ENCODE peak calls at places on chromosomes 6 and 20, in four cellular contexts. A is mammary epithelial cell, P is dorsolateral prefrontal cortex, M is tibial artery. L is an unnamed sample.

GRCh38 chr6:73028124-73028766 is 197.1 kb downstream of the KHDC1L start:
- DNase-seq in A (no peak), P (no peak), M (no peak), L (no peak)

GRCh38 chr20:568865-569415 is 25.4 kb upstream of the CSNK2A1 start:
- DNase-seq in A (no peak), P (no peak), M (no peak), L (no peak)

GRCh38 chr6:43175676-43176422 is 4.8 kb downstream of the SRF start:
- DNase-seq in A (no peak), P (no peak), M (no peak), L (no peak)

GRCh38 chr20:5974531-5974930 is 24.1 kb downstream of the MCM8 start:
- DNase-seq in A (no peak), P (no peak), M (no peak), L (no peak)

GRCh38 chr6:125533710-125534397 is 215.6 kb upstream of the HEY2 start:
- DNase-seq in A (no peak), P (no peak), M (no peak), L (no peak)

GRCh38 chr20:51752343-51752951 is 15.7 kb downstream of the ATP9A start:
- DNase-seq in A (peak), P (no peak), M (no peak), L (no peak)

GRCh38 chr6:125586605-125587004 is 162.8 kb upstream of the HEY2 start:
- DNase-seq in A (no peak), P (no peak), M (no peak), L (no peak)

GRCh38 chr6:64266351-64266821 is 630.8 kb downstream of the PHF3 start:
- DNase-seq in A (no peak), P (no peak), M (no peak), L (no peak)

GRCh38 chr6:52497652-52498408 is 77.7 kb downstream of the EFHC1 start:
- DNase-seq in A (no peak), P (no peak), M (no peak), L (no peak)

GRCh38 chr6:117502580-117502979 is 20.1 kb downstream of the DCBLD1 start:
- DNase-seq in A (no peak), P (no peak), M (no peak), L (no peak)

GRCh38 chr20:58731192-58731591 is 38.6 kb downstream of the NPEPL1 start:
- DNase-seq in A (no peak), P (no peak), M (no peak), L (no peak)

GRCh38 chr20:60057123-60057865 is 99.1 kb downstream of the CDH26 start:
- DNase-seq in A (peak), P (peak), M (no peak), L (peak)

GRCh38 chr20:49207071-49207470 is 12.1 kb upstream of the DDX27 start:
- DNase-seq in A (no peak), P (no peak), M (no peak), L (no peak)
- TF ChIP-seq CTCF in A (no peak), P (no peak), M (no peak), L (no peak)

DNA sequence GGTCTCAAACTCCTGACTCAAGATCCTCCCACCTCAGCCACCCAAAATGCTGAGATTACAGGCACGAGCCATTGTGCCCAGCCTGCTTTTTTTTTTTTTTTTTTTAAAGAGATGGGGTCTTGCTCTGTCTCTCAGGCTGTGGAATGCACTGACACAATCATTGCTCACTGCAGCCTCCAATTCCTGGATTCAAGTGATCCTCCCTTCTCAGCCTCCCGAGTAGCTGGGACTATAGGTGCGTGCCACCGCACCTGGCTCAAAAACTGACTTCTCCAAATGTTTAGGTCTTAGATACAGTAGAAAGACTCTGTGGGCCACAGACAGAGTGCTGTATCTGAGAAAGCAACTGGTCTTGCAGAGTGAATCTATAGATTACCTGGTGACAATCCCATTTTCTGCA is 31.1 kb upstream of the SLC4A11 start:
- DNase-seq in A (no peak), P (no peak), M (no peak), L (no peak)
- H3K27ac ChIP-seq in A (no peak), P (no peak), M (no peak), L (no peak)

GRCh38 chr6:22221630-22222029 is 75.2 kb downstream of the PRL start:
- DNase-seq in A (peak), P (no peak), M (no peak), L (no peak)
- TF ChIP-seq CTCF in A (no peak), P (no peak), M (no peak), L (no peak)

GRCh38 chr20:64214952-64215351 is 40.6 kb upstream of the PCMTD2 start:
- DNase-seq in A (no peak), P (no peak), M (no peak), L (no peak)
- H3K27ac ChIP-seq in A (no peak), P (no peak), M (no peak), L (no peak)

DNA sequence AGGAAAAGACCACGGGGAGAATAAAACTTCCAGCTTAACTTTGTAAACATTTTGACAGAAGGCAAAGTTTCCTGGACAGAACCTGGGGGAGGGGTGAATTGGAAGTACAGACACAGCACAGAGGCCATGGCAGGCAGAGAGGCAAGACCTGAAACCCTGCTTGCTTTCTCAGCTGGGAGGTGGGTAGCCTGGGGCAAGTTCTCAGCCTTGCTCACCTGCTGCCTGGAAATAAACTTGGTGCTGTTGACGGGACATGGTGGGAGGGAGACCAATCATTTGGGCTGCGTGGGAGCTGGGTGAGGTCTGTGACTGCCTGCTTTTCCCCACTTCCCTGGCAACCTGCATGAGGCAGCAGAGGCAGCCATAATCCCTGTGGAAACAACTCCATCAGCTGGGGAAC is 221.3 kb downstream of the MOXD1 start:
- DNase-seq in A (no peak), P (no peak), M (no peak), L (no peak)
- TF ChIP-seq CTCF in A (no peak), P (no peak), M (no peak), L (no peak)

GRCh38 chr6:145017516-145017915 is 717.8 kb downstream of the EPM2A start:
- DNase-seq in A (no peak), P (no peak), M (no peak), L (no peak)

GRCh38 chr6:145017051-145017450 is 718.3 kb downstream of the EPM2A start:
- DNase-seq in A (no peak), P (no peak), M (no peak), L (no peak)

GRCh38 chr6:145012039-145012662 is 723.2 kb downstream of the EPM2A start:
- DNase-seq in A (no peak), P (no peak), M (no peak), L (no peak)

GRCh38 chr6:145018027-145018426 is 717.3 kb downstream of the EPM2A start:
- DNase-seq in A (no peak), P (no peak), M (no peak), L (no peak)

GRCh38 chr6:145015739-145016558 is 719.4 kb downstream of the EPM2A start:
- DNase-seq in A (peak), P (no peak), M (no peak), L (no peak)
- H3K27ac ChIP-seq in A (no peak), P (no peak), M (peak), L (no peak)

DNA sequence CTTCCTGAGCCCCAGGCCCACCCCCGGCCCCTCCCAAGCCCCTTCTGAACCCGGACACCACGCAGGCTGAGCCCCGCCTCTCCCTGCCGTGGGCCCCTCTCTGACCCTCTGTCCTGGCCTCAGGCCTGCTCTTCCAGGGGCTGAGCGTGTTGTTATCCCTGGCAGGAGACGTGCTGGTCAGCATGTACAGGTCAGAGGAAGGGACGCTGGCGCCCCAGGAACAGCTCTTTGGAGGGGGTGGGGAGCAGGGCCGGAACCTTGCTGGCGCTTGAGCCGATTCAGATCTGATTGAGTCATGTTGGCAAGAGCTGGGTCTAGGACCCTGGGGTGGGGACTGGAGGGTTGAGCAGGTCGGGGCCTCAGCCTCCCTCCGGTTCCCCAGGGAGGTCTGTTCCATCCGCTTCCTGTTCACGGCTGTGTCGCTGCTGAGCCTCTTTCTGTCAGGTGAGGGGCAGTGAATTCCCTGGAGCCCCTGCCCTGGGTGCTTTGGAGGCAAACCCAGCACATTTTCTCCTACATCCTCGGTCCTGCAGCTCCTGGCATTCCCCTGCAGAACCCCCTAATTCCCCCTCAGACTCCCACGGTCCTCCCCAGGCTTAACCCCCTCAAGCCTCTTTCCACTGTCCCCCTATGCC is 1.9 kb downstream of the SPAG4 start:
- DNase-seq in A (peak), P (no peak), M (peak), L (peak)
- TF ChIP-seq CTCF in A (no peak), P (no peak), M (peak), L (no peak)

GRCh38 chr6:37865534-37865933 is 46.0 kb downstream of the ZFAND3 start:
- DNase-seq in A (no peak), P (no peak), M (no peak), L (no peak)
- H3K27ac ChIP-seq in A (no peak), P (no peak), M (no peak), L (no peak)

GRCh38 chr6:141309295-141309694 is 823.4 kb upstream of the GJE1 start:
- DNase-seq in A (no peak), P (no peak), M (no peak), L (no peak)
- TF ChIP-seq CTCF in A (no peak), P (no peak), M (no peak), L (no peak)

GRCh38 chr6:110063864-110064263 is 85.8 kb downstream of the GPR6 start:
- DNase-seq in A (no peak), P (no peak), M (no peak), L (no peak)
- H3K27ac ChIP-seq in A (no peak), P (no peak), M (no peak), L (no peak)

L was measured in CD4-positive, alpha-beta T cell.